ENCODE peak calls at places on chromosomes 7 and 10, in eight cellular contexts. One of them, this sample, is unnamed.

GRCh38 chr10:74109452-74109851 is 41.2 kb downstream of the AP3M1 start:
- DNase-seq in mesothelial cell of epicardium: no peak
- DNase-seq in fibroblast of mammary gland: no peak
- DNase-seq in AG09309: no peak
- DNase-seq in GM12865: no peak
- DNase-seq in neural crest cell: no peak
- DNase-seq in A549: no peak
- DNase-seq in dorsolateral prefrontal cortex: no peak
- DNase-seq in this sample: no peak

GRCh38 chr7:3029138-3029537 is 14.5 kb downstream of the CARD11 start:
- DNase-seq in neural crest cell: no peak
- DNase-seq in fibroblast of mammary gland: no peak
- DNase-seq in GM12865: no peak
- DNase-seq in AG09309: no peak
- DNase-seq in mesothelial cell of epicardium: no peak
- DNase-seq in A549: no peak
- DNase-seq in dorsolateral prefrontal cortex: no peak
- DNase-seq in this sample: no peak

GRCh38 chr10:96512997-96513685 is 585 bp downstream of the TLL2 start:
- DNase-seq in A549: peak
- DNase-seq in fibroblast of mammary gland: peak
- DNase-seq in GM12865: no peak
- DNase-seq in neural crest cell: peak
- DNase-seq in AG09309: no peak
- DNase-seq in dorsolateral prefrontal cortex: no peak
- DNase-seq in mesothelial cell of epicardium: no peak
- DNase-seq in this sample: no peak

GRCh38 chr7:140517546-140518369 is 38.5 kb upstream of the MKRN1 start:
- DNase-seq in neural crest cell: peak
- DNase-seq in dorsolateral prefrontal cortex: peak
- DNase-seq in AG09309: peak
- DNase-seq in A549: peak
- DNase-seq in fibroblast of mammary gland: peak
- DNase-seq in GM12865: peak
- DNase-seq in mesothelial cell of epicardium: peak
- DNase-seq in this sample: peak

GRCh38 chr10:87038786-87039185 is 18.7 kb downstream of the FAM25A start:
- DNase-seq in neural crest cell: no peak
- DNase-seq in GM12865: no peak
- DNase-seq in AG09309: no peak
- DNase-seq in fibroblast of mammary gland: peak
- DNase-seq in dorsolateral prefrontal cortex: peak
- DNase-seq in mesothelial cell of epicardium: no peak
- DNase-seq in A549: no peak
- DNase-seq in this sample: no peak

GRCh38 chr10:32981760-32982159 is 23.7 kb upstream of the ITGB1 start:
- DNase-seq in mesothelial cell of epicardium: no peak
- DNase-seq in A549: no peak
- DNase-seq in fibroblast of mammary gland: peak
- DNase-seq in dorsolateral prefrontal cortex: no peak
- DNase-seq in AG09309: no peak
- DNase-seq in neural crest cell: no peak
- DNase-seq in GM12865: no peak
- DNase-seq in this sample: no peak

GRCh38 chr10:5565205-5565545 is 40.4 kb downstream of the CALML3 start:
- DNase-seq in fibroblast of mammary gland: no peak
- DNase-seq in A549: no peak
- DNase-seq in mesothelial cell of epicardium: no peak
- DNase-seq in AG09309: no peak
- DNase-seq in GM12865: no peak
- DNase-seq in dorsolateral prefrontal cortex: no peak
- DNase-seq in neural crest cell: no peak
- DNase-seq in this sample: no peak

GRCh38 chr10:79981673-79982485 is 33.0 kb upstream of the SFTPD start:
- DNase-seq in dorsolateral prefrontal cortex: peak
- DNase-seq in A549: peak
- DNase-seq in AG09309: no peak
- DNase-seq in fibroblast of mammary gland: peak
- DNase-seq in GM12865: peak
- DNase-seq in mesothelial cell of epicardium: no peak
- DNase-seq in neural crest cell: peak
- DNase-seq in this sample: peak

GRCh38 chr7:45197461-45197860 is 39.9 kb downstream of the RAMP3 start:
- DNase-seq in mesothelial cell of epicardium: no peak
- DNase-seq in fibroblast of mammary gland: no peak
- DNase-seq in neural crest cell: no peak
- DNase-seq in AG09309: no peak
- DNase-seq in dorsolateral prefrontal cortex: no peak
- DNase-seq in GM12865: no peak
- DNase-seq in A549: no peak
- DNase-seq in this sample: no peak

GRCh38 chr7:44122529-44122928 is 819 bp downstream of the POLD2 start:
- DNase-seq in neural crest cell: no peak
- DNase-seq in GM12865: no peak
- DNase-seq in A549: no peak
- DNase-seq in AG09309: no peak
- DNase-seq in mesothelial cell of epicardium: no peak
- DNase-seq in dorsolateral prefrontal cortex: no peak
- DNase-seq in fibroblast of mammary gland: no peak
- DNase-seq in this sample: no peak

GRCh38 chr7:64618785-64619456 is 47.0 kb upstream of the ZNF107 start:
- DNase-seq in dorsolateral prefrontal cortex: no peak
- DNase-seq in GM12865: peak
- DNase-seq in A549: no peak
- DNase-seq in neural crest cell: peak
- DNase-seq in fibroblast of mammary gland: peak
- DNase-seq in AG09309: peak
- DNase-seq in mesothelial cell of epicardium: no peak
- DNase-seq in this sample: no peak

GRCh38 chr10:57694956-57695605 is 572.6 kb downstream of the IPMK start:
- DNase-seq in neural crest cell: no peak
- DNase-seq in GM12865: no peak
- DNase-seq in A549: no peak
- DNase-seq in fibroblast of mammary gland: peak
- DNase-seq in mesothelial cell of epicardium: no peak
- DNase-seq in dorsolateral prefrontal cortex: no peak
- DNase-seq in AG09309: peak
- DNase-seq in this sample: no peak

GRCh38 chr7:136956232-136956631 is 87.8 kb downstream of the CHRM2 start:
- DNase-seq in AG09309: peak
- DNase-seq in GM12865: no peak
- DNase-seq in mesothelial cell of epicardium: no peak
- DNase-seq in fibroblast of mammary gland: peak
- DNase-seq in dorsolateral prefrontal cortex: no peak
- DNase-seq in neural crest cell: no peak
- DNase-seq in A549: no peak
- DNase-seq in this sample: no peak

GRCh38 chr10:113484487-113484886 is 68.4 kb upstream of the HABP2 start:
- DNase-seq in dorsolateral prefrontal cortex: no peak
- DNase-seq in AG09309: no peak
- DNase-seq in fibroblast of mammary gland: no peak
- DNase-seq in A549: no peak
- DNase-seq in neural crest cell: no peak
- DNase-seq in GM12865: no peak
- DNase-seq in mesothelial cell of epicardium: no peak
- DNase-seq in this sample: no peak
- TF ChIP-seq CTCF in dorsolateral prefrontal cortex: no peak
- TF ChIP-seq CTCF in AG09309: no peak
- TF ChIP-seq CTCF in fibroblast of mammary gland: no peak
- TF ChIP-seq CTCF in A549: no peak
- TF ChIP-seq CTCF in neural crest cell: no peak
- TF ChIP-seq CTCF in GM12865: no peak
- TF ChIP-seq CTCF in mesothelial cell of epicardium: no peak
- TF ChIP-seq CTCF in this sample: no peak

DNA sequence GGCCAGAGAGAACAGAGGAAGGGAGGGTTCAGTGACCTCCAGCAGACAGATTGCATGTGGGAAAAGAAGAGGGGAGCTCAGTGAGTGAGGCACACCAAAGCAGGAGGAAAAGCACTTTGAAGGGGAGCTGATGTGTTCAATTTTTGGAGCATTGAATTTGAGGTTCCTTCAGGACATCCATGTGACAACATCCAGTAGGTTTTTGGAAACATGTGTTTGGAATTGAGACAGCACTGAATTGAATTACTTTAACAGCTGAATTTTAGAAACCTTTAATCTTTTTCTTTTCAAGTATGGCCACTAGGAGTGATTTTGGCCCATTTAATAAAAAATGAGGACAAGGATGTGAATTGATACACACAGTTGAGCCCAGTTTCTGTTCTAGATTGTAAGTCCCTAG is 101.8 kb upstream of the SEC61G start:
- DNase-seq in neural crest cell: no peak
- DNase-seq in mesothelial cell of epicardium: no peak
- DNase-seq in A549: no peak
- DNase-seq in AG09309: no peak
- DNase-seq in fibroblast of mammary gland: no peak
- DNase-seq in GM12865: no peak
- DNase-seq in dorsolateral prefrontal cortex: no peak
- DNase-seq in this sample: no peak
- TF ChIP-seq CTCF in neural crest cell: no peak
- TF ChIP-seq CTCF in mesothelial cell of epicardium: no peak
- TF ChIP-seq CTCF in A549: no peak
- TF ChIP-seq CTCF in AG09309: no peak
- TF ChIP-seq CTCF in fibroblast of mammary gland: no peak
- TF ChIP-seq CTCF in GM12865: no peak
- TF ChIP-seq CTCF in dorsolateral prefrontal cortex: no peak
- TF ChIP-seq CTCF in this sample: no peak

DNA sequence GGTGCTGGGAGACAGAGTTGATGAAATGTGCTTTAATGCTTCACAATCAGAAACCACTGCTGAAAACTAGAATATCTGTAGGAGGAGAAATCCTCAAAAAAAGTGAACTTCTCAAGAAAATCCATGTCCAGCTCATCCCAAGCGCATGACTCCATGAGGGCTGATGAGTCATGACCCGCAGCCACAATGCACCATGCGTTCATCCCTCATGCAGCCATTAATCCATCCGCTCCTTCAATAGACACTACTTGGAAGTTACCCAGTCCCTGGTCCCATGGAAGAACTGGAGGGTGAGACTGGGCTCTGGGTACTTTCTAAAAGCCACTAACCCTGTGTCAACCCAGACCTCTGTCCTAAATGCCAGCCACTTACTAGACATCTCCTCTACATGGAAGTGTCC is 24.4 kb downstream of the TMEM273 start:
- DNase-seq in GM12865: no peak
- DNase-seq in mesothelial cell of epicardium: no peak
- DNase-seq in AG09309: no peak
- DNase-seq in neural crest cell: no peak
- DNase-seq in fibroblast of mammary gland: peak
- DNase-seq in dorsolateral prefrontal cortex: no peak
- DNase-seq in A549: no peak
- DNase-seq in this sample: no peak
- TF ChIP-seq CTCF in GM12865: no peak
- TF ChIP-seq CTCF in mesothelial cell of epicardium: no peak
- TF ChIP-seq CTCF in AG09309: no peak
- TF ChIP-seq CTCF in neural crest cell: no peak
- TF ChIP-seq CTCF in fibroblast of mammary gland: no peak
- TF ChIP-seq CTCF in dorsolateral prefrontal cortex: no peak
- TF ChIP-seq CTCF in A549: no peak
- TF ChIP-seq CTCF in this sample: no peak

GRCh38 chr10:112525215-112525614 is 78.2 kb downstream of the VTI1A start:
- DNase-seq in AG09309: no peak
- DNase-seq in GM12865: no peak
- DNase-seq in mesothelial cell of epicardium: no peak
- DNase-seq in neural crest cell: no peak
- DNase-seq in fibroblast of mammary gland: peak
- DNase-seq in dorsolateral prefrontal cortex: no peak
- DNase-seq in A549: no peak
- DNase-seq in this sample: no peak
- TF ChIP-seq CTCF in AG09309: no peak
- TF ChIP-seq CTCF in GM12865: no peak
- TF ChIP-seq CTCF in mesothelial cell of epicardium: no peak
- TF ChIP-seq CTCF in neural crest cell: no peak
- TF ChIP-seq CTCF in fibroblast of mammary gland: no peak
- TF ChIP-seq CTCF in dorsolateral prefrontal cortex: no peak
- TF ChIP-seq CTCF in A549: no peak
- TF ChIP-seq CTCF in this sample: no peak

DNA sequence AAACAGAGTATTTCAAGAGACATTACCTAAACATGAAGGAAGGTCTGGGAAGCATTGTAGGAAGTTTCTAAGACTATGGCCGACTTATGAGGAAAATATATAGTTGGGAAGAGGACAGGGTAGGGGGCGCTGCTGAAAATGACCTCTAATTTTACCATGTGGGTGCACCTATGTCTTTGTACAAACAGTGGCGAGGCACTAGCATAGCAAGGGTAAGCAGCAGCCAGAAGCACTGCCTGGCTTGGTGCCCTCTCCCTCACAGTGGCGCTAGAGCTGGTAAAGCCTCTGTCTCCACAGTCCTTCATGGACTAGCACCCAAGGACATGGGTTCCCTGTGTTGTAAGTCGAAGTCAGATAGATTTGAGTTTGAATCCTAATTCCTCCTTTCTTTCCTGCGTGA is 461.2 kb downstream of the INHBA start:
- DNase-seq in A549: no peak
- DNase-seq in neural crest cell: no peak
- DNase-seq in GM12865: no peak
- DNase-seq in dorsolateral prefrontal cortex: no peak
- DNase-seq in AG09309: no peak
- DNase-seq in mesothelial cell of epicardium: no peak
- DNase-seq in fibroblast of mammary gland: no peak
- DNase-seq in this sample: no peak
- TF ChIP-seq CTCF in A549: no peak
- TF ChIP-seq CTCF in neural crest cell: no peak
- TF ChIP-seq CTCF in GM12865: no peak
- TF ChIP-seq CTCF in dorsolateral prefrontal cortex: no peak
- TF ChIP-seq CTCF in AG09309: no peak
- TF ChIP-seq CTCF in mesothelial cell of epicardium: no peak
- TF ChIP-seq CTCF in fibroblast of mammary gland: no peak
- TF ChIP-seq CTCF in this sample: no peak

GRCh38 chr7:132720835-132721234 is 144.6 kb upstream of the PLXNA4 start:
- DNase-seq in fibroblast of mammary gland: no peak
- DNase-seq in mesothelial cell of epicardium: no peak
- DNase-seq in A549: no peak
- DNase-seq in AG09309: no peak
- DNase-seq in dorsolateral prefrontal cortex: no peak
- DNase-seq in GM12865: no peak
- DNase-seq in neural crest cell: no peak
- DNase-seq in this sample: no peak
- TF ChIP-seq CTCF in fibroblast of mammary gland: no peak
- TF ChIP-seq CTCF in mesothelial cell of epicardium: no peak
- TF ChIP-seq CTCF in A549: no peak
- TF ChIP-seq CTCF in AG09309: no peak
- TF ChIP-seq CTCF in dorsolateral prefrontal cortex: no peak
- TF ChIP-seq CTCF in GM12865: no peak
- TF ChIP-seq CTCF in neural crest cell: no peak
- TF ChIP-seq CTCF in this sample: no peak

GRCh38 chr7:39413866-39414668 is 152.1 kb upstream of the YAE1 start:
- DNase-seq in dorsolateral prefrontal cortex: no peak
- DNase-seq in AG09309: no peak
- DNase-seq in A549: peak
- DNase-seq in mesothelial cell of epicardium: peak
- DNase-seq in neural crest cell: peak
- DNase-seq in GM12865: peak
- DNase-seq in fibroblast of mammary gland: peak
- DNase-seq in this sample: peak
- TF ChIP-seq CTCF in dorsolateral prefrontal cortex: no peak
- TF ChIP-seq CTCF in AG09309: no peak
- TF ChIP-seq CTCF in A549: no peak
- TF ChIP-seq CTCF in mesothelial cell of epicardium: no peak
- TF ChIP-seq CTCF in neural crest cell: peak
- TF ChIP-seq CTCF in GM12865: peak
- TF ChIP-seq CTCF in fibroblast of mammary gland: no peak
- TF ChIP-seq CTCF in this sample: peak

This sample was measured in GM10248.